ENCODE peak calls at places on chromosome 6, in ten cellular contexts. One of them, this sample, is unnamed.

GRCh38 chr6:3421763-3422456 is 34.9 kb downstream of the SLC22A23 start:
- DNase-seq in suprapubic skin: peak; percentile 20
- DNase-seq in HCT116: no peak
- DNase-seq in transverse colon: no peak
- DNase-seq in stomach: no peak
- DNase-seq in sigmoid colon: no peak
- DNase-seq in SK-N-SH: no peak
- DNase-seq in K562: peak; percentile 62
- DNase-seq in breast epithelium: no peak
- DNase-seq in GM23338: no peak
- DNase-seq in this sample: no peak

GRCh38 chr6:129340983-129341382 is 369.0 kb downstream of the ARHGAP18 start:
- DNase-seq in stomach: no peak
- DNase-seq in breast epithelium: no peak
- DNase-seq in transverse colon: no peak
- DNase-seq in suprapubic skin: no peak
- DNase-seq in HCT116: no peak
- DNase-seq in sigmoid colon: no peak
- DNase-seq in SK-N-SH: no peak
- DNase-seq in GM23338: no peak
- DNase-seq in K562: no peak
- DNase-seq in this sample: no peak

GRCh38 chr6:150443621-150444020 is 74.8 kb downstream of the IYD start:
- DNase-seq in transverse colon: no peak
- DNase-seq in suprapubic skin: peak; percentile 86
- DNase-seq in SK-N-SH: no peak
- DNase-seq in HCT116: no peak
- DNase-seq in GM23338: no peak
- DNase-seq in K562: no peak
- DNase-seq in stomach: no peak
- DNase-seq in breast epithelium: no peak
- DNase-seq in sigmoid colon: no peak
- DNase-seq in this sample: peak; percentile 55

GRCh38 chr6:9095671-9096260 is 660.4 kb upstream of the SLC35B3 start:
- DNase-seq in sigmoid colon: no peak
- DNase-seq in SK-N-SH: no peak
- DNase-seq in breast epithelium: no peak
- DNase-seq in stomach: no peak
- DNase-seq in transverse colon: no peak
- DNase-seq in K562: no peak
- DNase-seq in HCT116: no peak
- DNase-seq in suprapubic skin: no peak
- DNase-seq in GM23338: no peak
- DNase-seq in this sample: no peak

GRCh38 chr6:20069130-20069529 is 143.1 kb downstream of the MBOAT1 start:
- DNase-seq in stomach: no peak
- DNase-seq in sigmoid colon: no peak
- DNase-seq in breast epithelium: no peak
- DNase-seq in GM23338: no peak
- DNase-seq in K562: peak; percentile 91
- DNase-seq in transverse colon: no peak
- DNase-seq in SK-N-SH: peak; percentile 25
- DNase-seq in HCT116: no peak
- DNase-seq in suprapubic skin: no peak
- DNase-seq in this sample: no peak

GRCh38 chr6:37136821-37137200 is 33.1 kb upstream of the PIM1 start:
- DNase-seq in K562: no peak
- DNase-seq in sigmoid colon: no peak
- DNase-seq in SK-N-SH: no peak
- DNase-seq in stomach: no peak
- DNase-seq in GM23338: no peak
- DNase-seq in transverse colon: no peak
- DNase-seq in HCT116: no peak
- DNase-seq in suprapubic skin: no peak
- DNase-seq in breast epithelium: no peak
- DNase-seq in this sample: no peak

GRCh38 chr6:112251170-112251945 is 3.0 kb downstream of the LAMA4 start:
- DNase-seq in HCT116: no peak
- DNase-seq in breast epithelium: no peak
- DNase-seq in K562: no peak
- DNase-seq in transverse colon: peak; percentile 36
- DNase-seq in suprapubic skin: no peak
- DNase-seq in stomach: no peak
- DNase-seq in SK-N-SH: no peak
- DNase-seq in GM23338: no peak
- DNase-seq in sigmoid colon: peak; percentile 92
- DNase-seq in this sample: no peak

GRCh38 chr6:33329058-33329457 is 11.5 kb upstream of the ZBTB22 start:
- DNase-seq in HCT116: no peak
- DNase-seq in stomach: no peak
- DNase-seq in sigmoid colon: no peak
- DNase-seq in suprapubic skin: no peak
- DNase-seq in SK-N-SH: no peak
- DNase-seq in K562: no peak
- DNase-seq in breast epithelium: no peak
- DNase-seq in GM23338: no peak
- DNase-seq in transverse colon: no peak
- DNase-seq in this sample: no peak

GRCh38 chr6:87274660-87275273 is 47.6 kb upstream of the SMIM8 start:
- DNase-seq in breast epithelium: no peak
- DNase-seq in GM23338: no peak
- DNase-seq in K562: no peak
- DNase-seq in transverse colon: no peak
- DNase-seq in sigmoid colon: no peak
- DNase-seq in HCT116: no peak
- DNase-seq in SK-N-SH: no peak
- DNase-seq in suprapubic skin: no peak
- DNase-seq in stomach: no peak
- DNase-seq in this sample: no peak

GRCh38 chr6:115706981-115707380 is 353.7 kb downstream of the FRK start:
- DNase-seq in transverse colon: no peak
- DNase-seq in K562: no peak
- DNase-seq in SK-N-SH: no peak
- DNase-seq in GM23338: no peak
- DNase-seq in sigmoid colon: no peak
- DNase-seq in suprapubic skin: no peak
- DNase-seq in stomach: no peak
- DNase-seq in HCT116: no peak
- DNase-seq in breast epithelium: no peak
- DNase-seq in this sample: no peak

GRCh38 chr6:170237999-170238740 is 52.7 kb downstream of the DLL1 start:
- DNase-seq in breast epithelium: no peak
- DNase-seq in stomach: no peak
- DNase-seq in sigmoid colon: peak; percentile 37
- DNase-seq in suprapubic skin: peak; percentile 54
- DNase-seq in K562: no peak
- DNase-seq in transverse colon: no peak
- DNase-seq in SK-N-SH: no peak
- DNase-seq in GM23338: no peak
- DNase-seq in HCT116: no peak
- DNase-seq in this sample: no peak

GRCh38 chr6:141598487-141598886 is 534.2 kb upstream of the GJE1 start:
- DNase-seq in GM23338: no peak
- DNase-seq in SK-N-SH: no peak
- DNase-seq in sigmoid colon: no peak
- DNase-seq in HCT116: no peak
- DNase-seq in suprapubic skin: no peak
- DNase-seq in stomach: no peak
- DNase-seq in transverse colon: no peak
- DNase-seq in breast epithelium: no peak
- DNase-seq in K562: no peak
- DNase-seq in this sample: no peak

GRCh38 chr6:131692589-131692988 is 8.6 kb downstream of the OR2A4 start:
- DNase-seq in suprapubic skin: no peak
- DNase-seq in stomach: no peak
- DNase-seq in transverse colon: no peak
- DNase-seq in SK-N-SH: no peak
- DNase-seq in HCT116: no peak
- DNase-seq in K562: no peak
- DNase-seq in breast epithelium: no peak
- DNase-seq in sigmoid colon: no peak
- DNase-seq in GM23338: no peak
- DNase-seq in this sample: no peak

GRCh38 chr6:13331516-13332348 is 3.4 kb upstream of the TBC1D7 start:
- DNase-seq in GM23338: peak; percentile 44
- DNase-seq in sigmoid colon: no peak
- DNase-seq in breast epithelium: no peak
- DNase-seq in HCT116: peak; percentile 19
- DNase-seq in transverse colon: no peak
- DNase-seq in suprapubic skin: no peak
- DNase-seq in K562: peak; percentile 43
- DNase-seq in stomach: no peak
- DNase-seq in SK-N-SH: peak; percentile 27
- DNase-seq in this sample: no peak

DNA sequence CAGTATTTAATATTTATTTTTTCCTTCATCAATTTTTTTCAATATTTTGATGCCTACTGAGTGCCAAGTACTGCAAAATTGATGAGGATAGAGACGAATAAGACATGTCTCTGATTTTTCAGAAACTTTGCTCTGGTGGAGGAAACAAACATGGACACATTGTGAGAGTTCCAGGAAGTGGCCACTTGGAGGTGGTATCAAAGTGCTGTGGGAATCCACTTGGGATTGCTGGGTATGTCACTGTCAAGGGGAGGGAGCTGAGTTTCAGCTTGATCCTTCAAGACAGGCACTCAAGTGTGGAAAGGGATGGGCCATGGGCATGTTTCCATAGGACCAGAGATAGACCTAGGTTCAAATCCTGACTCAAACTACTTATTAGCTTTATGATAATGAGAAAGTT is 24.5 kb upstream of the ABCC10 start:
- DNase-seq in transverse colon: no peak
- DNase-seq in K562: no peak
- DNase-seq in GM23338: no peak
- DNase-seq in SK-N-SH: no peak
- DNase-seq in breast epithelium: no peak
- DNase-seq in suprapubic skin: no peak
- DNase-seq in sigmoid colon: no peak
- DNase-seq in stomach: no peak
- DNase-seq in HCT116: peak; percentile 13
- DNase-seq in this sample: no peak
- TF ChIP-seq CTCF in transverse colon: no peak
- TF ChIP-seq CTCF in K562: peak; percentile 26
- TF ChIP-seq CTCF in GM23338: peak; percentile 8
- TF ChIP-seq CTCF in SK-N-SH: no peak
- TF ChIP-seq CTCF in breast epithelium: no peak
- TF ChIP-seq CTCF in suprapubic skin: no peak
- TF ChIP-seq CTCF in sigmoid colon: no peak
- TF ChIP-seq CTCF in stomach: no peak
- TF ChIP-seq CTCF in HCT116: peak; percentile 35
- TF ChIP-seq CTCF in this sample: no peak

GRCh38 chr6:44264154-44265002 is 973 bp downstream of the NFKBIE start:
- DNase-seq in sigmoid colon: no peak
- DNase-seq in HCT116: no peak
- DNase-seq in SK-N-SH: peak; percentile 27
- DNase-seq in suprapubic skin: no peak
- DNase-seq in transverse colon: peak; percentile 72
- DNase-seq in GM23338: no peak
- DNase-seq in breast epithelium: no peak
- DNase-seq in K562: peak; percentile 65
- DNase-seq in stomach: peak; percentile 56
- DNase-seq in this sample: no peak

GRCh38 chr6:44263357-44264100 is 1.8 kb downstream of the NFKBIE start:
- DNase-seq in HCT116: no peak
- DNase-seq in SK-N-SH: no peak
- DNase-seq in breast epithelium: no peak
- DNase-seq in stomach: no peak
- DNase-seq in GM23338: peak; percentile 49
- DNase-seq in suprapubic skin: no peak
- DNase-seq in sigmoid colon: no peak
- DNase-seq in transverse colon: peak; percentile 33
- DNase-seq in K562: peak; percentile 39
- DNase-seq in this sample: no peak

GRCh38 chr6:44260451-44261297 is 3.3 kb upstream of the SLC35B2 start:
- DNase-seq in breast epithelium: no peak
- DNase-seq in sigmoid colon: no peak
- DNase-seq in SK-N-SH: no peak
- DNase-seq in transverse colon: no peak
- DNase-seq in K562: no peak
- DNase-seq in HCT116: no peak
- DNase-seq in stomach: no peak
- DNase-seq in suprapubic skin: no peak
- DNase-seq in GM23338: no peak
- DNase-seq in this sample: no peak

GRCh38 chr6:44261581-44261980 is 3.8 kb downstream of the NFKBIE start:
- DNase-seq in transverse colon: no peak
- DNase-seq in HCT116: no peak
- DNase-seq in GM23338: no peak
- DNase-seq in suprapubic skin: no peak
- DNase-seq in sigmoid colon: no peak
- DNase-seq in K562: no peak
- DNase-seq in SK-N-SH: no peak
- DNase-seq in stomach: no peak
- DNase-seq in breast epithelium: no peak
- DNase-seq in this sample: no peak

GRCh38 chr6:44262467-44263356 is 2.6 kb downstream of the NFKBIE start:
- DNase-seq in K562: no peak
- DNase-seq in sigmoid colon: no peak
- DNase-seq in breast epithelium: no peak
- DNase-seq in stomach: no peak
- DNase-seq in HCT116: no peak
- DNase-seq in GM23338: no peak
- DNase-seq in SK-N-SH: no peak
- DNase-seq in suprapubic skin: no peak
- DNase-seq in transverse colon: no peak
- DNase-seq in this sample: no peak
- H3K27ac ChIP-seq in K562: no peak overlapping the region
- H3K27ac ChIP-seq in sigmoid colon: peak overlapping the region; percentile 24
- H3K27ac ChIP-seq in breast epithelium: peak overlapping the region; percentile 3
- H3K27ac ChIP-seq in stomach: peak overlapping the region; percentile 89
- H3K27ac ChIP-seq in HCT116: no peak overlapping the region
- H3K27ac ChIP-seq in GM23338: no peak overlapping the region
- H3K27ac ChIP-seq in SK-N-SH: no peak overlapping the region
- H3K27ac ChIP-seq in suprapubic skin: no peak overlapping the region
- H3K27ac ChIP-seq in transverse colon: peak overlapping the region; percentile 46
- H3K27ac ChIP-seq in this sample: no peak overlapping the region

GRCh38 chr6:39791850-39792500 is at the start of gene DAAM2:
- DNase-seq in sigmoid colon: peak; percentile 87
- DNase-seq in suprapubic skin: no peak
- DNase-seq in GM23338: peak; percentile 66
- DNase-seq in HCT116: no peak
- DNase-seq in SK-N-SH: peak; percentile 81
- DNase-seq in breast epithelium: no peak
- DNase-seq in stomach: peak; percentile 64
- DNase-seq in transverse colon: peak; percentile 50
- DNase-seq in K562: no peak
- DNase-seq in this sample: peak; percentile 87
- TF ChIP-seq POLR2AphosphoS5 in sigmoid colon: peak; percentile 73
- TF ChIP-seq POLR2AphosphoS5 in suprapubic skin: no peak
- TF ChIP-seq POLR2AphosphoS5 in GM23338: no peak
- TF ChIP-seq POLR2AphosphoS5 in HCT116: no peak
- TF ChIP-seq POLR2AphosphoS5 in SK-N-SH: no peak
- TF ChIP-seq POLR2AphosphoS5 in breast epithelium: peak; percentile 8
- TF ChIP-seq POLR2AphosphoS5 in stomach: peak; percentile 10
- TF ChIP-seq POLR2AphosphoS5 in transverse colon: peak; percentile 57
- TF ChIP-seq POLR2AphosphoS5 in K562: no peak
- TF ChIP-seq POLR2AphosphoS5 in this sample: peak; percentile 83

GRCh38 chr6:53587291-53587690 is 42.4 kb upstream of the GCLC start:
- DNase-seq in suprapubic skin: no peak
- DNase-seq in transverse colon: no peak
- DNase-seq in breast epithelium: no peak
- DNase-seq in stomach: no peak
- DNase-seq in SK-N-SH: no peak
- DNase-seq in HCT116: no peak
- DNase-seq in GM23338: peak; percentile 40
- DNase-seq in K562: no peak
- DNase-seq in sigmoid colon: no peak
- DNase-seq in this sample: no peak
- TF ChIP-seq CTCF in suprapubic skin: no peak
- TF ChIP-seq CTCF in transverse colon: no peak
- TF ChIP-seq CTCF in breast epithelium: no peak
- TF ChIP-seq CTCF in stomach: no peak
- TF ChIP-seq CTCF in SK-N-SH: no peak
- TF ChIP-seq CTCF in HCT116: no peak
- TF ChIP-seq CTCF in GM23338: no peak
- TF ChIP-seq CTCF in K562: no peak
- TF ChIP-seq CTCF in sigmoid colon: no peak
- TF ChIP-seq CTCF in this sample: no peak